ENCODE peak calls at places on chromosomes 13 and 19, in four cellular contexts. L is breast epithelium, B is thoracic aorta, J is uterus. U is an unnamed sample.
A peak's percentile ranks its signal among the peaks of the same experiment; 100 is the strongest.

GRCh38 chr19:41597600-41598041 is 21.7 kb downstream of the CEACAM21 start:
- DNase-seq in B (no peak), J (peak; percentile 29), L (peak; percentile 49), U (peak; percentile 53)

GRCh38 chr13:42395066-42395821 is 123.3 kb downstream of the AKAP11 start:
- DNase-seq in J (no peak), L (no peak), B (no peak), U (no peak)

GRCh38 chr19:10269333-10270179 is 1.4 kb upstream of the ICAM1 start:
- DNase-seq in B (no peak), J (peak; percentile 84), L (peak; percentile 83), U (peak; percentile 79)

GRCh38 chr13:73677041-73677589 is 457.1 kb downstream of the KLF12 start:
- DNase-seq in J (no peak), L (no peak), B (no peak), U (no peak)

GRCh38 chr19:43620061-43621001 is 902 bp upstream of the ZNF428 start:
- DNase-seq in L (no peak), B (peak; percentile 63), J (no peak), U (no peak)

GRCh38 chr19:40184273-40184672 is 7.0 kb upstream of the MAP3K10 start:
- DNase-seq in L (no peak), B (no peak), J (no peak), U (no peak)

GRCh38 chr13:47146136-47146535 is 249.3 kb upstream of the HTR2A start:
- DNase-seq in B (no peak), L (no peak), J (no peak), U (no peak)

GRCh38 chr13:40330950-40331349 is 335.5 kb downstream of the FOXO1 start:
- DNase-seq in L (no peak), B (no peak), J (no peak), U (no peak)

GRCh38 chr19:46697142-46697960 is 19.6 kb downstream of the PRKD2 start:
- DNase-seq in L (no peak), J (peak; percentile 90), B (peak; percentile 59), U (peak; percentile 95)

GRCh38 chr19:48997972-48998371 is 4.3 kb downstream of the RUVBL2 start:
- DNase-seq in L (no peak), J (no peak), B (no peak), U (no peak)

GRCh38 chr13:30868806-30869470 is 37.1 kb upstream of the MEDAG start:
- DNase-seq in L (no peak), B (no peak), J (no peak), U (no peak)

GRCh38 chr19:18589380-18590272 is 1.0 kb downstream of the REX1BD start:
- DNase-seq in J (peak; percentile 68), L (peak; percentile 61), B (no peak), U (peak; percentile 79)

GRCh38 chr19:18586311-18586710 is 2.3 kb upstream of the REX1BD start:
- DNase-seq in J (no peak), L (no peak), B (no peak), U (no peak)

GRCh38 chr19:18588611-18589379 is at the start of gene REX1BD:
- DNase-seq in B (peak; percentile 57), J (peak; percentile 84), L (peak; percentile 59), U (peak; percentile 82)

GRCh38 chr19:18587962-18588610 is 512 bp upstream of the REX1BD start:
- DNase-seq in J (no peak), B (no peak), L (no peak), U (no peak)

DNA sequence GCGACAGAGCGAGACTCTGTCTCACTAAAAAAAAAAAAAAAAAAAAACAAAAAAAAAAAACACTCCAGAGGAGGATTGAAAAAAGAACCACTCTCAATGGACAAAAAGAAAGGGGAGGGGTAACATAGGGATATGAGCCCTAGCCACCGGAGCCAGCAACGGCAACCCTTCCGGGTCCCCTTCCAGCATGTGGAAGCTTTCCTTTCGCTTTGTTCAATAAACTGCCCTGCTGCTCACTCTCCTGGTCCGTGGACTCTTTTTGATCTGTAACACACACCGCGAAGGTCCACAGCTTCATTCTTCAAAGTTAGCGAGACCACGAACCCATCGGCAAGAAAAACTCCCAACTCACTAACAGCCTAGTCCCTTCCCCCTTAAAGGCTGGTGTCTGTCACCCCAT is 1.0 kb upstream of the REX1BD start:
- DNase-seq in B (no peak), L (no peak), J (no peak), U (no peak)
- H3K4me1 ChIP-seq in B (peaks cover 21% of the 10 kb centered on the region), L (peaks cover 12% of the 10 kb centered on the region), J (peaks cover 6% of the 10 kb centered on the region), U (peaks cover 10% of the 10 kb centered on the region)

GRCh38 chr19:1854542-1855039 is 6.3 kb upstream of the REXO1 start:
- DNase-seq in L (no peak), B (no peak), J (no peak), U (peak; percentile 80)

GRCh38 chr19:1854032-1854541 is 5.8 kb upstream of the REXO1 start:
- DNase-seq in J (no peak), B (no peak), L (no peak), U (no peak)

GRCh38 chr19:1852729-1853128 is 4.4 kb upstream of the REXO1 start:
- DNase-seq in B (no peak), L (no peak), J (no peak), U (peak; percentile 31)

GRCh38 chr19:1852294-1852646 is 4.0 kb upstream of the REXO1 start:
- DNase-seq in L (no peak), B (no peak), J (no peak), U (no peak)

GRCh38 chr19:1853295-1854031 is 5.2 kb upstream of the REXO1 start:
- DNase-seq in J (no peak), L (peak; percentile 79), B (no peak), U (peak; percentile 92)
- H3K4me1 ChIP-seq in J (peaks cover 26% of the 10 kb centered on the region), L (peaks cover 14% of the 10 kb centered on the region), B (peaks cover 41% of the 10 kb centered on the region), U (peaks cover 43% of the 10 kb centered on the region)

GRCh38 chr19:28014821-28015405 is 1198.0 kb downstream of the UQCRFS1 start:
- DNase-seq in J (no peak), L (no peak), B (no peak), U (no peak)
- H3K4me1 ChIP-seq in J (no peaks in the 10 kb centered on the region), L (no peaks in the 10 kb centered on the region), B (no peaks in the 10 kb centered on the region), U (no peaks in the 10 kb centered on the region)

DNA sequence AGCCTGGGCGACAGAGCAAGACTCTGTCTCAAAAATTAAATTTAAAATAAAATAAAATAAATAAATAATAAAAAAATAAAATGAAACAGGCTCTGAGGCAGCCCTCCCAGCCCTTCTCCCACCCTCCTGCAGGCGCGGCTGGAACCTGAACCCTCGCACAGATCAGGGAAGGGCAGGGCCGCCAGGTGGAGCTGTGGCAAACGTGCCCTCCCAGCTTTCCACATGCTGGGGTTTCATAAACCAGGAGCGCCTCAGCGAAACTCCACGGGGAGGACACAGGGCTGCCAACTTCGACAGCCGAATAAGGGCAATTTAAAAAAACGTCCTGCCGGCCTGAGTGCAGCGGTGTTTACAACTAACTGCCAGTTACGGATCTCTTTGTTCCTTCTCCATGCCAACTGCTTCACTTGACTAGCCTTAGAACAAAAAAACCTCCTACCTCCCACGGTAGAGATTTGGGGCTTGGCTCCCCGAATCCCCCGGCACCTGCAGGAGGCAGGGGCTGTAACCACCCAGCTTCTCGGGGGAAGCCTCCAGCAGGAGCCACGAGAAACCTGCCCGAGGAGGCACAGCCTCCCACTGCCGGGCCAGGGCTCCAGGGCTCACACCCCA is 15.9 kb downstream of the ZNF787 start:
- DNase-seq in L (peak; percentile 89), J (peak; percentile 69), B (peak; percentile 30), U (peak; percentile 91)
- H3K4me1 ChIP-seq in L (no peaks in the 10 kb centered on the region), J (peaks cover 13% of the 10 kb centered on the region), B (peaks cover 55% of the 10 kb centered on the region), U (peaks cover 48% of the 10 kb centered on the region)

DNA sequence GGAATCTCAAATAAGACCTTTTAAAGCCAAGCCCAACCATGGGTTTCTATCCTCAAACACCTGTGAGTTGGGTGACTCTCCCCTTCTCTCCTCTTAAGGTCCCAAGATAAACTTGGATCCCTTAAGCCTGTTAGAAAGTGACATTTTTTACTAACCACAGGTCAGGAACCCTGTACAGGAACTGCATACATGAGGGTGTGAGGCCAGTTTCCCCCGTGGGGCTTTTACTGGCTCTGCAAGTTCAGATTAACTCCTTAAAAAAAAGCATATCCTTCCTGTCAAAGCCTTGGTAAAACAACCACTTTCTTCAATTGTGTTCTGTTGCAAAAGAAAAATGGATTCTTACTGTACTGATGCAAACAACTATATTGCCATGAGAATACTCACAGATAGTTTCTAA is 2638.7 kb upstream of the PCDH20 start:
- DNase-seq in B (no peak), L (no peak), J (no peak), U (no peak)
- H3K4me1 ChIP-seq in B (no peaks in the 10 kb centered on the region), L (no peaks in the 10 kb centered on the region), J (no peaks in the 10 kb centered on the region), U (no peaks in the 10 kb centered on the region)

GRCh38 chr13:114123448-114123847 is 9.0 kb downstream of the RASA3 start:
- DNase-seq in J (no peak), B (no peak), L (no peak), U (no peak)
- H3K4me1 ChIP-seq in J (peaks cover 13% of the 10 kb centered on the region), B (peaks cover 43% of the 10 kb centered on the region), L (no peaks in the 10 kb centered on the region), U (no peaks in the 10 kb centered on the region)

DNA sequence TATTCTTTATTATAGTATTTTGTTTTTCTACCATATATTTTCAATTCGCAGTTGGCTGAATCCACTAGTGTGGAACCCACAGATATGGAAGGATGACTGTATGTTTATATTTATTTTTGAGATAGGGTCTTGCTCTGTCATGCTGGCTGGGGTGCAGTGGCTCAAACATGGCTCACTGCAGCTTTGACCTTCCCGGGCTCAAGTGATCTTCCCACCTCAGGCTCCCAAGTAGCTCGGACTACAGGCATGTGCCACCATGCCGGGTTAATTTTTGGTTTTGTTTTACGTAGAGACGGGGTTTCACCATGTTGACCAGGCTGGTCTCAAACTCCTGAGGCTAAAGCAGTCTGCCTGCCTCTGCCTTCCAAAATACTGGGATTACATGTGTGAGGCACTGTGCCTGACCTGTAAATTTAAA is 9.6 kb downstream of the SLC35E1 start:
- DNase-seq in J (no peak), L (no peak), B (no peak), U (no peak)
- H3K4me1 ChIP-seq in J (no peaks in the 10 kb centered on the region), L (no peaks in the 10 kb centered on the region), B (no peaks in the 10 kb centered on the region), U (no peaks in the 10 kb centered on the region)

GRCh38 chr13:106529415-106530208 is 5.8 kb downstream of the EFNB2 start:
- DNase-seq in L (no peak), J (no peak), B (no peak), U (no peak)
- H3K4me1 ChIP-seq in L (peaks cover 3% of the 10 kb centered on the region), J (peaks cover 6% of the 10 kb centered on the region), B (peaks cover 42% of the 10 kb centered on the region), U (peaks cover 6% of the 10 kb centered on the region)

U was measured in adrenal gland.